ENCODE peak calls at places on chromosome 7, in six cellular contexts. P is A549, O is AG09309, Y is Calu3, B is cardiac fibroblast, L is choroid plexus epithelial cell. G is an unnamed sample.

GRCh38 chr7:16136896-16137295 is 284.4 kb downstream of the CRPPA start:
- DNase-seq in O (no peak), L (peak), P (no peak), B (no peak), Y (no peak), G (no peak)

GRCh38 chr7:108146070-108146842 is 16.1 kb upstream of the LAMB4 start:
- DNase-seq in L (peak), B (peak), Y (peak), P (peak), O (peak), G (no peak)

GRCh38 chr7:158279539-158280466 is 307.8 kb downstream of the PTPRN2 start:
- DNase-seq in Y (no peak), B (no peak), P (no peak), O (no peak), L (no peak), G (no peak)

GRCh38 chr7:16399265-16399801 is 22.0 kb downstream of the CRPPA start:
- DNase-seq in L (peak), B (no peak), O (no peak), Y (no peak), P (peak), G (no peak)

GRCh38 chr7:107684947-107685463 is 24.4 kb downstream of the SLC26A4 start:
- DNase-seq in O (no peak), B (no peak), L (no peak), Y (no peak), P (no peak), G (no peak)

GRCh38 chr7:82789883-82790609 is 346.5 kb upstream of the CACNA2D1 start:
- DNase-seq in P (no peak), L (peak), B (peak), Y (no peak), O (peak), G (no peak)

GRCh38 chr7:142716596-142716995 is 32.7 kb upstream of the PRSS1 start:
- DNase-seq in P (no peak), O (no peak), B (no peak), Y (no peak), L (no peak), G (no peak)

GRCh38 chr7:55774327-55775050 is 88.1 kb downstream of the SEPTIN14 start:
- DNase-seq in Y (peak), P (no peak), B (no peak), L (peak), O (no peak), G (no peak)

GRCh38 chr7:70595741-70596574 is 536.0 kb upstream of the GALNT17 start:
- DNase-seq in B (no peak), L (no peak), O (no peak), P (no peak), Y (no peak), G (no peak)

GRCh38 chr7:116259821-116260440 is 49.6 kb downstream of the TES start:
- DNase-seq in P (peak), O (peak), L (peak), B (peak), Y (no peak), G (no peak)

GRCh38 chr7:42980084-42980483 is 47.9 kb downstream of the MRPL32 start:
- DNase-seq in O (no peak), L (no peak), Y (no peak), P (no peak), B (no peak), G (no peak)

GRCh38 chr7:67618569-67619543 is 622.2 kb downstream of the TYW1 start:
- DNase-seq in L (no peak), Y (no peak), P (peak), B (peak), O (no peak), G (no peak)

GRCh38 chr7:117951285-117951684 is 78.0 kb upstream of the CTTNBP2 start:
- DNase-seq in L (no peak), O (no peak), Y (no peak), B (no peak), P (no peak), G (no peak)

GRCh38 chr7:105857009-105857952 is 19.1 kb downstream of the ATXN7L1 start:
- DNase-seq in O (no peak), Y (no peak), P (no peak), L (no peak), B (no peak), G (no peak)

GRCh38 chr7:80216996-80217842 is 82.6 kb downstream of the GNAI1 start:
- DNase-seq in L (no peak), Y (no peak), O (no peak), P (no peak), B (no peak), G (no peak)

GRCh38 chr7:111168182-111168581 is 77.3 kb downstream of the LRRN3 start:
- DNase-seq in O (no peak), Y (no peak), B (peak), P (no peak), L (peak), G (no peak)

GRCh38 chr7:128148676-128149075 is 92.4 kb upstream of the LEP start:
- DNase-seq in P (no peak), L (peak), B (no peak), Y (peak), O (no peak), G (no peak)

GRCh38 chr7:75931676-75932075 is 16.7 kb downstream of the POR start:
- DNase-seq in B (no peak), L (no peak), P (no peak), Y (no peak), O (no peak), G (no peak)

GRCh38 chr7:158394936-158395335 is 192.7 kb downstream of the PTPRN2 start:
- DNase-seq in P (peak), B (no peak), Y (peak), L (peak), O (no peak), G (no peak)

GRCh38 chr7:33627741-33628140 is 277.6 kb upstream of the BMPER start:
- DNase-seq in O (no peak), P (no peak), B (no peak), L (no peak), Y (no peak), G (no peak)

GRCh38 chr7:23266918-23267317 is 20.3 kb downstream of the GPNMB start:
- DNase-seq in P (no peak), O (no peak), B (no peak), Y (no peak), L (no peak), G (no peak)

GRCh38 chr7:114923403-114923713 is 1.5 kb downstream of the MDFIC start:
- DNase-seq in L (no peak), O (no peak), P (no peak), B (no peak), Y (no peak), G (no peak)

GRCh38 chr7:25187932-25188331 is 40.4 kb downstream of the NPVF start:
- DNase-seq in P (peak), B (no peak), Y (no peak), O (no peak), L (no peak), G (no peak)

GRCh38 chr7:83984076-83984475 is 210.5 kb downstream of the SEMA3A start:
- DNase-seq in P (no peak), L (peak), O (no peak), Y (no peak), B (no peak), G (no peak)

GRCh38 chr7:1533569-1534329 is 3.2 kb downstream of the MAFK start:
- DNase-seq in P (peak), O (peak), L (peak), Y (peak), B (peak), G (no peak)

GRCh38 chr7:125355899-125356298 is 426.3 kb upstream of the POT1 start:
- DNase-seq in Y (no peak), L (peak), P (no peak), O (no peak), B (peak), G (no peak)

GRCh38 chr7:73941836-73942551 is 81.0 kb downstream of the TMEM270 start:
- DNase-seq in O (peak), Y (no peak), P (peak), B (peak), L (no peak), G (no peak)

GRCh38 chr7:98733036-98733435 is 116.0 kb downstream of the NPTX2 start:
- DNase-seq in L (peak), B (peak), P (peak), Y (peak), O (no peak), G (no peak)

GRCh38 chr7:131249483-131249882 is 78.2 kb upstream of the MKLN1 start:
- DNase-seq in P (no peak), L (no peak), O (no peak), B (no peak), Y (no peak), G (no peak)

GRCh38 chr7:3236268-3236667 is 64.8 kb upstream of the SDK1 start:
- DNase-seq in P (no peak), Y (no peak), O (no peak), B (no peak), L (no peak), G (no peak)

GRCh38 chr7:28298870-28299484 is 113.3 kb upstream of the CREB5 start:
- DNase-seq in O (no peak), L (peak), B (peak), Y (peak), P (peak), G (no peak)
- TF ChIP-seq CTCF in O (peak), L (peak), B (peak), Y (peak), P (peak), G (no peak)

DNA sequence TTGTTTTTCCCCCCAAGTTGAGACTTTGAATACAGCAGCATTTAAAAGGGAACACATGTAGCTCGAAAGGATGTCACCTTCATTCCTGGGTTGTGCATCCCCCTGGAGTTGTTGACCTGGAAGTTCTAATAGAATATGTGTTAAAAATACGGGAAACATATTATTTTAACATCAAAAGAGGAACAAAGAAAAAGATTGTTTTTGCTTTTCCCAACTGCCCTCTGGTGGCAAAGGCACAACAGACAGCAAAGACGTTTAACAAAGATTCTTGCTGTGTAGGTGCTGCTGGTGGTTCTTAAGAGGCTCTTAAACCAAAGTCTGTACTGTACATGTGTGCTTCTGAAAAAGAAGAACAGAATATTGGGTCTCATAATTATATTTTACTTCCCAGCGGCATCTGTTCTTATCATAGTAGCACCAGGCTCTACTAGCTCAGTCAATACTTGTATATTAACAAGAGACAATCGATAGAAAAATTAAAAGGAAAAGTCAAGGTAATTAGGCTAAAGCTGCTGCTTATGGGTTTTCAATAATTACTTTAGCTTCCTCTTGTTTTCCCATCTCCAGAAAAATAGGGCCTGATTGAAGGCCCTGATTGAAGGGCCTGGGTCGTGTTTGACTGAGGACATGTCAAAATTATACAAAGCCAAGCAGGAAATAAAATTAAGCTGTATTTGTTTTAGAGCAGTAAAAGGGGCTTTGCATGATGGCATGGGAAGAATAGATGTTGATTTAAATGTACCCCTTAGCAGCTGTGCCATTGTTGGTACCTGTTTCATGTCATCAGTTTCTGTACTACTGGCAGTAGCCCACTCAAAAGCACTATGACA is 384.2 kb upstream of the LRGUK start:
- DNase-seq in L (peak), Y (peak), O (no peak), B (peak), P (peak), G (no peak)
- TF ChIP-seq CTCF in L (peak), Y (peak), O (peak), B (peak), P (peak), G (no peak)

GRCh38 chr7:100247152-100247757 is 27.5 kb downstream of the PVRIG start:
- DNase-seq in L (peak), B (peak), P (peak), Y (peak), O (peak), G (no peak)
- TF ChIP-seq CTCF in L (peak), B (no peak), P (no peak), Y (peak), O (no peak), G (no peak)

GRCh38 chr7:9645756-9646155 is 1212.3 kb downstream of the NXPH1 start:
- DNase-seq in P (no peak), Y (no peak), B (no peak), L (peak), O (no peak), G (no peak)
- TF ChIP-seq CTCF in P (no peak), Y (no peak), B (no peak), L (no peak), O (no peak), G (no peak)

GRCh38 chr7:30157217-30157616 is 22.4 kb downstream of the MTURN start:
- DNase-seq in B (no peak), P (no peak), L (no peak), Y (no peak), O (no peak), G (no peak)

GRCh38 chr7:30159153-30159552 is 24.4 kb downstream of the MTURN start:
- DNase-seq in O (no peak), B (no peak), L (no peak), P (no peak), Y (no peak), G (no peak)

GRCh38 chr7:30162133-30162532 is 27.3 kb downstream of the MTURN start:
- DNase-seq in P (no peak), L (no peak), B (no peak), O (no peak), Y (no peak), G (no peak)

GRCh38 chr7:30160329-30160728 is 25.5 kb downstream of the MTURN start:
- DNase-seq in P (no peak), O (no peak), L (no peak), Y (no peak), B (no peak), G (no peak)

DNA sequence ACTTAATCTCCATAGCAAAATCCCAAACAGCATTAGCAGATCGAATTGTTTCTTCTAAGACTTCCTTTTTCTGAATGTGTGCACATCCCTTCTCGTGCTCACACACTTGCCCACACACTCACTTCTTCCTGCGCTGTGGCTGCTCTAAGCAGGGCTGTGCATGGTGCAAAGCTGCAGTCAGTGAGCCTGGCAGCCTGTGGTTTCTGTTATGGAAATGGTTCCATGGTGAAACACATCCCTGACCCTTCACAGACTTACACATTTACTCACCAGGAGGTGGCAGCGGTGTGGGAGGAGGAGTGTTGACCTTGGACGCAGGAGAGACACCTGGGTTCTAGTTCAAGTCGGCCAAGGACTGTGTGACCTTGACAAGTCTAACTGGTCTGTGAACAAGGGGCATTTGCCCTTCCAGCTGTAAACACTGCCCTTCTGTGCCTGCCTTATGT is 24.9 kb downstream of the MTURN start:
- DNase-seq in O (no peak), P (peak), Y (peak), B (peak), L (peak), G (no peak)
- TF ChIP-seq CTCF in O (peak), P (no peak), Y (no peak), B (peak), L (peak), G (no peak)